ENCODE peak calls at places on chromosomes 7 and 10, in ten cellular contexts. S is heart left ventricle, A is uterus, B is OCI-LY7, T is upper lobe of right lung, X is tibial artery, K is GM12878, H is adrenal gland, W is psoas muscle, F is Panc1. L is an unnamed sample.

GRCh38 chr10:95519132-95519487 is 42.1 kb downstream of the SORBS1 start:
- DNase-seq in F (no peak), T (no peak), W (no peak), K (no peak), A (no peak), H (no peak), S (peak), B (no peak), X (no peak), L (no peak)

GRCh38 chr10:95423327-95424005 is 132.7 kb upstream of the PDLIM1 start:
- DNase-seq in K (no peak), T (no peak), X (no peak), W (no peak), A (no peak), F (no peak), H (no peak), B (no peak), S (no peak), L (no peak)

GRCh38 chr10:87634311-87634710 is 25.4 kb upstream of the PAPSS2 start:
- DNase-seq in K (no peak), S (no peak), T (no peak), F (no peak), A (no peak), B (no peak), H (no peak), X (no peak), W (no peak), L (no peak)

GRCh38 chr7:134108803-134109202 is 18.3 kb upstream of the LRGUK start:
- DNase-seq in X (no peak), K (no peak), H (no peak), A (no peak), B (no peak), S (no peak), T (no peak), W (no peak), F (no peak), L (no peak)

GRCh38 chr7:100826546-100827329 is 585 bp downstream of the EPHB4 start:
- DNase-seq in B (no peak), T (no peak), X (no peak), F (no peak), S (no peak), A (peak), W (peak), H (no peak), K (no peak), L (no peak)

GRCh38 chr10:16440396-16441105 is 3.7 kb downstream of the PTER start:
- DNase-seq in X (no peak), B (no peak), K (no peak), A (no peak), T (no peak), W (no peak), S (no peak), F (no peak), H (peak), L (no peak)

GRCh38 chr10:110739811-110740271 is 95.7 kb downstream of the RBM20 start:
- DNase-seq in W (no peak), H (no peak), B (no peak), A (no peak), K (no peak), T (no peak), F (no peak), S (peak), X (no peak), L (no peak)

GRCh38 chr7:93327006-93327633 is 95.0 kb downstream of the VPS50 start:
- DNase-seq in B (no peak), X (no peak), F (peak), H (no peak), K (no peak), S (no peak), T (no peak), W (no peak), A (no peak), L (no peak)

GRCh38 chr7:35722054-35722849 is 27.3 kb upstream of the HERPUD2 start:
- DNase-seq in A (no peak), W (no peak), B (peak), T (no peak), X (no peak), F (no peak), S (no peak), K (no peak), H (no peak), L (no peak)

GRCh38 chr10:69124558-69125121 is 662 bp downstream of the VPS26A start:
- DNase-seq in S (peak), B (peak), T (peak), F (no peak), W (peak), K (no peak), A (peak), X (peak), H (peak), L (peak)

GRCh38 chr10:79542619-79543018 is 17.6 kb downstream of the SFTPA2 start:
- DNase-seq in H (no peak), S (no peak), F (no peak), B (no peak), X (no peak), W (no peak), K (no peak), T (no peak), A (no peak), L (no peak)

GRCh38 chr10:79552143-79552542 is 8.1 kb downstream of the SFTPA2 start:
- DNase-seq in K (no peak), W (no peak), S (peak), T (no peak), A (no peak), X (no peak), H (no peak), B (no peak), F (no peak), L (no peak)

DNA sequence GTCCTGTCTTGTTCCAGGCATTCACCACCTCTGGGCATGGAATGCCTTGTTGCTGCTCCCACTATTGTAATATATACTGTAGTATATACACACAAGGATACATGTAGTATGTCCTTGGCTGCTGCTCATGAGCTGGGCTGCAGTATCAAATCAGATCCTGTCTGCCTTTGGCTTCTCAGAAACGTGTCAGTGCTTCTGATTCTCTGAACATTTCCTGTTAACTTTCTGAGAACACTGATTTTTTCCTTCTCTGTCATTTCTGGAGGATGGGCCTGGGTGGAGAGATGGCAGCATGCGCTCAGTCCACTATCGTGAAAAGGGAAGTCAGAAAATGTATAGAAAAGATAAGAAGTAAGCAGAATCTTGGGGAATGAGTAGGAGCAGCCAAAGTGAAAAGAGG is 12.2 kb downstream of the SFTPA2 start:
- DNase-seq in K (no peak), B (no peak), S (no peak), F (no peak), X (no peak), W (no peak), A (no peak), T (no peak), H (no peak), L (no peak)
- TF ChIP-seq CTCF in K (no peak), B (no peak), S (no peak), F (no peak), X (no peak), W (no peak), A (no peak), T (no peak), H (no peak), L (no peak)

GRCh38 chr10:100751211-100751933 is 6.0 kb downstream of the PAX2 start:
- DNase-seq in K (no peak), H (no peak), F (no peak), W (no peak), S (no peak), T (no peak), A (no peak), B (no peak), X (no peak), L (no peak)

GRCh38 chr10:100750291-100751210 is 5.2 kb downstream of the PAX2 start:
- DNase-seq in F (no peak), A (no peak), S (no peak), W (no peak), T (no peak), K (no peak), B (no peak), H (no peak), X (no peak), L (no peak)

GRCh38 chr10:100759331-100759730 is 13.9 kb downstream of the PAX2 start:
- DNase-seq in B (no peak), A (no peak), X (no peak), T (peak), S (no peak), K (no peak), F (no peak), W (no peak), H (no peak), L (no peak)

GRCh38 chr10:100760726-100761125 is 15.3 kb downstream of the PAX2 start:
- DNase-seq in F (no peak), A (no peak), S (no peak), K (no peak), H (no peak), W (no peak), T (peak), B (no peak), X (no peak), L (no peak)

DNA sequence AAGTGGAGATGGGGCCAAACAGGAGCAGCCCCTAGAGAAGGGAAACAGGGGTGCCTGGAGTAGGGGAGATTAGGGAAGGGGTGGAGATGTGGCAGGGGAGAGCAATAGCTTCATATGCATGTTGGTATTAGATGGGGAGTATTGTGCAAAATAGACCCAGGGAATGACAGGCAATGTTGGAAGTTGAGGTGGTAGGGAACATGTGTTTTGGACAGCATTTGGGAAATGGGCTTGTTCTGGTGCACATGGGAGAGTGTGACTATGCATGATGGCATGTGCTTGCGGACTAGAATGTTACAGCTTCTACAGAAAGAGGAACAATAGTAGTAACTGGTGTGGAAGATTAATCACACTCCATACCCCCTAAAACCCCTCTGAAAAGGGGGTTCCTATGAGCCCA is 10.4 kb downstream of the PAX2 start:
- DNase-seq in A (no peak), X (no peak), W (no peak), F (no peak), B (no peak), S (no peak), K (no peak), T (no peak), H (no peak), L (no peak)
- H3K27ac ChIP-seq in A (no peak), X (no peak), W (no peak), F (no peak), B (no peak), S (no peak), K (no peak), T (no peak), H (no peak), L (no peak)

GRCh38 chr7:69190738-69191137 is 407.5 kb upstream of the AUTS2 start:
- DNase-seq in H (peak), B (no peak), X (no peak), K (no peak), A (no peak), T (no peak), W (no peak), S (no peak), F (no peak), L (no peak)
- TF ChIP-seq CTCF in H (no peak), B (no peak), X (no peak), K (no peak), A (no peak), T (no peak), W (no peak), S (no peak), F (no peak), L (no peak)

GRCh38 chr10:104146871-104147270 is 24.9 kb downstream of the SFR1 start:
- DNase-seq in B (no peak), F (no peak), W (no peak), S (no peak), K (no peak), X (no peak), T (no peak), A (no peak), H (no peak), L (no peak)
- H3K27ac ChIP-seq in B (no peak), F (no peak), W (no peak), S (no peak), K (no peak), X (no peak), T (no peak), A (no peak), H (no peak), L (no peak)

DNA sequence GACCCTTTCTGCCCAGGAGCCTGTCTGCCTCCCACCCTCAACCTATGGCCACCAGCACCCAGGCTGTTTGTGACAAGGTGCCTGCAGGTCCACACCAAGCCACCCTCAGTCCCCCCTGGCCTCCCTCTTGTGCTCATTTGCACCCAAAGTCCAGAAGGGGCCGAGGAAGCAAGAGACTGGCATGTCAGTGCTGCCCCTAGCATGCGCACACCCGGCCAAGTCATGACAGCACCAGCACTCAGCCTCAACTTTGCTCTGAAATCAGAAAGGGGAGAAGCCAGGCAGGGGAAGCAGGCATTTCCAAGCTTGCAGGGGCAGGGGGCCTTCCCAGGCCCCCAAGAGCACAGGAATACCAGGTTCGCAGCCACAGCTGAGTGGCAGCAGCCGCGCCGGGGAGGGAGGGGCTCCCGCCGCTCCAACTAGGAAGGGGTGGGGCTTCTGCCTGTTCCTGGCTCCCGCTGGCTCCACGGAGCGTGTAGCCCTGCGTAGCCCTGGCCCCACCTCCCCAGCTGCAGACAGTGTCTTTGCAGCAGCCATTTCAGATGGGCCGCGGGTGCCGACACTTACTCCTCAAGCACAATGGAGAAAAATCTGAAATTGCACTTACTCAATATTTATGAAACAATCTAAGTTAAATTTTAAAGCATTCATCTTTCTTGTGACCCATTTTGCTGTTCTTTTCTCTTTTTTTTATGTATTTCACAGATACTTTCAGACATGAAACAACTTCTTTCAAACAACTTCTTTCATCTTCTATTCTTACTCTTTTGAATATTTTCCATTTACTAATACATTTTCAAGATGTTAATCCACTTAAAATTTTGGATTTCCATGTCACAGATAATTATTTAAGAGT is 54.9 kb upstream of the ABCB5 start:
- DNase-seq in F (no peak), W (no peak), T (no peak), X (no peak), S (no peak), A (no peak), H (no peak), K (no peak), B (no peak), L (no peak)
- TF ChIP-seq CTCF in F (no peak), W (no peak), T (no peak), X (no peak), S (no peak), A (no peak), H (no peak), K (no peak), B (no peak), L (no peak)

GRCh38 chr10:124725791-124726190 is 18.4 kb downstream of the FAM53B start:
- DNase-seq in W (no peak), X (peak), A (no peak), S (no peak), F (no peak), B (no peak), H (no peak), K (no peak), T (peak), L (no peak)
- H3K27ac ChIP-seq in W (peak), X (no peak), A (no peak), S (no peak), F (no peak), B (peak), H (no peak), K (no peak), T (no peak), L (no peak)

GRCh38 chr7:50676754-50677153 is 105.9 kb downstream of the GRB10 start:
- DNase-seq in X (no peak), W (no peak), B (no peak), K (no peak), F (no peak), T (no peak), A (no peak), S (no peak), H (no peak), L (no peak)

GRCh38 chr7:50681451-50682045 is 101.1 kb downstream of the GRB10 start:
- DNase-seq in K (no peak), A (no peak), S (no peak), F (no peak), T (no peak), X (no peak), H (no peak), W (no peak), B (no peak), L (no peak)

GRCh38 chr7:50677279-50677996 is 105.3 kb downstream of the GRB10 start:
- DNase-seq in A (no peak), F (no peak), W (no peak), S (no peak), H (no peak), K (no peak), B (no peak), T (no peak), X (no peak), L (no peak)

GRCh38 chr7:50678586-50678985 is 104.1 kb downstream of the GRB10 start:
- DNase-seq in F (no peak), H (no peak), B (no peak), W (no peak), K (no peak), X (no peak), T (no peak), A (no peak), S (no peak), L (no peak)

GRCh38 chr7:50679218-50680007 is 103.3 kb downstream of the GRB10 start:
- DNase-seq in K (no peak), T (no peak), S (no peak), F (peak), X (no peak), W (no peak), A (no peak), H (no peak), B (peak), L (no peak)
- TF ChIP-seq CTCF in K (peak), T (peak), S (peak), F (no peak), X (peak), W (peak), A (peak), H (peak), B (peak), L (peak)

GRCh38 chr10:107546239-107546638 is 381.7 kb upstream of the SORCS1 start:
- DNase-seq in F (no peak), S (no peak), A (no peak), B (no peak), T (no peak), W (no peak), K (no peak), X (no peak), H (no peak), L (no peak)

GRCh38 chr10:107546986-107547385 is 382.5 kb upstream of the SORCS1 start:
- DNase-seq in K (no peak), A (no peak), B (no peak), F (no peak), W (no peak), X (no peak), T (no peak), H (no peak), S (no peak), L (no peak)

GRCh38 chr10:107548301-107548700 is 383.8 kb upstream of the SORCS1 start:
- DNase-seq in S (no peak), X (no peak), H (no peak), W (no peak), A (no peak), K (no peak), B (no peak), F (no peak), T (no peak), L (no peak)

GRCh38 chr10:107544706-107545520 is 380.4 kb upstream of the SORCS1 start:
- DNase-seq in H (no peak), F (no peak), K (no peak), W (no peak), A (no peak), X (no peak), T (peak), S (no peak), B (no peak), L (no peak)

DNA sequence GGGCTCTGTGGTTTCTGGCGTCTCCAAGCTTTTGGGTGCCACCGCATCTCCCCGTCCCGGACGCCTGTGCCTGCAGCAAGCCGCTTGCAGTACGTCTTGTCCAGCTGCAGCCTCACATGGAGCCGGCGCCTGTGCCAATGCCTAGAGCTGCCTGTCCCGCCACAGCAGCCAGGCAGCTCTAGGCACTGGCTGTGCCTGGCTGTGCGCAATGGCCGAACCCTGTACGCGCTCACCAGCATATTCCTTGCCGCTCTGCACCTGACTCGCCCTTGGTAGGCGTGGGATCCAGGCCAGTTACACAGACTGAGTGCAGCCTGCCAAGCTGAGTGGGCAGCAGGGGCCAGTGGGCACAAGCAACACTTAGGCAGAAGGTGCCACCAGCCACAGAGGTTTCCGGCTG is 381.2 kb upstream of the SORCS1 start:
- DNase-seq in K (no peak), T (peak), H (no peak), W (peak), A (no peak), F (no peak), B (no peak), S (no peak), X (no peak), L (no peak)
- H3K27ac ChIP-seq in K (no peak), T (no peak), H (no peak), W (no peak), A (no peak), F (no peak), B (no peak), S (no peak), X (no peak), L (no peak)

GRCh38 chr7:6160191-6160623 is 112.2 kb downstream of the CYTH3 start:
- DNase-seq in T (peak), B (no peak), S (peak), F (no peak), W (peak), K (no peak), X (peak), A (peak), H (peak), L (no peak)
- TF ChIP-seq CTCF in T (peak), B (peak), S (peak), F (no peak), W (peak), K (no peak), X (peak), A (peak), H (peak), L (no peak)

GRCh38 chr10:113020425-113020753 is 70.3 kb downstream of the TCF7L2 start:
- DNase-seq in X (no peak), K (no peak), H (no peak), B (no peak), A (no peak), T (no peak), W (no peak), F (no peak), S (no peak), L (no peak)

GRCh38 chr10:113020838-113021237 is 70.8 kb downstream of the TCF7L2 start:
- DNase-seq in H (peak), W (peak), A (no peak), K (no peak), F (no peak), X (peak), S (no peak), T (no peak), B (no peak), L (no peak)

GRCh38 chr10:113019096-113019495 is 69.0 kb downstream of the TCF7L2 start:
- DNase-seq in B (no peak), K (no peak), F (no peak), W (no peak), A (no peak), S (no peak), H (no peak), X (no peak), T (no peak), L (no peak)

GRCh38 chr10:113021268-113022028 is 71.4 kb downstream of the TCF7L2 start:
- DNase-seq in H (no peak), F (no peak), K (no peak), T (no peak), W (no peak), X (peak), B (no peak), A (no peak), S (no peak), L (no peak)

GRCh38 chr10:113019692-113020424 is 69.8 kb downstream of the TCF7L2 start:
- DNase-seq in T (no peak), K (no peak), F (no peak), A (no peak), W (no peak), H (no peak), S (no peak), B (no peak), X (no peak), L (no peak)
- H3K27ac ChIP-seq in T (peak), K (no peak), F (peak), A (no peak), W (no peak), H (no peak), S (no peak), B (no peak), X (peak), L (no peak)